ENCODE peak calls at places on chromosomes 4 and X, in nine cellular contexts. P is NCI-H1105; S is GM20000; M is CD8-positive, alpha-beta T cell; L is T-helper 2 cell; F is lung microvascular endothelial cell; I is GM10248; V is T-helper 17 cell; W is brain microvascular endothelial cell. O is an unnamed sample.

GRCh38 chr4:165826166-165826565 is 46.9 kb upstream of the TLL1 start:
- DNase-seq in P (no peak), S (no peak), M (no peak), L (no peak), F (no peak), I (no peak), V (no peak), W (no peak), O (no peak)

GRCh38 chrX:136260801-136261200 is 9.6 kb upstream of the MAP7D3 start:
- DNase-seq in P (no peak), S (no peak), M (no peak), L (no peak), F (peak), I (no peak), V (no peak), W (peak), O (no peak)

GRCh38 chr4:56219447-56219846 is 167.8 kb downstream of the AASDH start:
- DNase-seq in P (no peak), S (no peak), M (no peak), L (no peak), F (no peak), I (no peak), V (no peak), W (no peak), O (no peak)

GRCh38 chr4:5033266-5033945 is 14.1 kb upstream of the CYTL1 start:
- DNase-seq in P (no peak), S (no peak), M (no peak), L (no peak), F (peak), I (no peak), V (no peak), W (no peak), O (no peak)

GRCh38 chr4:186586190-186586589 is 30.8 kb upstream of the MTNR1A start:
- DNase-seq in P (no peak), S (no peak), M (no peak), L (no peak), F (no peak), I (no peak), V (no peak), W (peak), O (no peak)

GRCh38 chrX:9337056-9337455 is 127.8 kb upstream of the TBL1X start:
- DNase-seq in P (no peak), S (no peak), M (no peak), L (no peak), F (no peak), I (no peak), V (no peak), W (no peak), O (no peak)

GRCh38 chrX:134338527-134338926 is 101.5 kb downstream of the CCDC160 start:
- DNase-seq in P (no peak), S (no peak), M (no peak), L (no peak), F (no peak), I (no peak), V (no peak), W (no peak), O (no peak)

GRCh38 chr4:81432825-81433224 is 38.9 kb downstream of the RASGEF1B start:
- DNase-seq in P (no peak), S (no peak), M (no peak), L (no peak), F (no peak), I (no peak), V (no peak), W (no peak), O (no peak)

O was measured in CD14-positive monocyte.